ENCODE peak calls at places on chromosomes 6 and 20, in seven cellular contexts. R, M, O, Y, E, P and H are unnamed samples.
A peak's percentile ranks its signal among the peaks of the same experiment; 100 is the strongest.

GRCh38 chr20:38673731-38674177 is 50.5 kb upstream of the SLC32A1 start:
- DNase-seq in Y (peak; percentile 61), P (no peak), O (no peak), E (no peak), R (peak; percentile 6), M (no peak), H (peak; percentile 27)

GRCh38 chr6:12363651-12364381 is 73.7 kb downstream of the EDN1 start:
- DNase-seq in R (no peak), E (peak; percentile 52), M (peak; percentile 79), Y (no peak), O (peak; percentile 69), P (peak; percentile 86), H (no peak)

GRCh38 chr6:164095056-164095455 is 680.5 kb downstream of the QKI start:
- DNase-seq in M (no peak), Y (no peak), E (no peak), R (peak; percentile 73), O (no peak), P (no peak), H (no peak)

GRCh38 chr20:14882846-14883245 is 545.4 kb upstream of the FLRT3 start:
- DNase-seq in M (no peak), Y (no peak), E (no peak), P (no peak), R (no peak), O (no peak), H (no peak)

GRCh38 chr6:38566295-38566694 is 73.4 kb downstream of the BTBD9 start:
- DNase-seq in E (no peak), Y (no peak), M (no peak), R (no peak), O (no peak), P (no peak), H (no peak)

GRCh38 chr6:87929843-87930288 is 117.8 kb upstream of the SPACA1 start:
- DNase-seq in R (peak; percentile 66), M (peak; percentile 84), P (peak; percentile 83), Y (peak; percentile 75), O (peak; percentile 82), E (peak; percentile 78), H (peak; percentile 78)

GRCh38 chr6:35879151-35879550 is 41.7 kb downstream of the SRPK1 start:
- DNase-seq in O (no peak), Y (no peak), E (no peak), M (no peak), R (no peak), P (no peak), H (no peak)

GRCh38 chr20:63538204-63539091 is 1.3 kb upstream of the PTK6 start:
- DNase-seq in M (peak; percentile 98), E (peak; percentile 81), R (no peak), O (peak; percentile 89), Y (no peak), P (peak; percentile 92), H (no peak)

GRCh38 chr20:32485126-32485769 is 99.9 kb downstream of the NOL4L start:
- DNase-seq in O (peak; percentile 80), Y (peak; percentile 61), R (peak; percentile 65), M (peak; percentile 87), E (peak; percentile 78), P (peak; percentile 85), H (peak; percentile 70)

GRCh38 chr6:170522565-170523183 is 30.4 kb downstream of the PSMB1 start:
- DNase-seq in E (no peak), R (no peak), O (no peak), M (no peak), P (no peak), Y (peak; percentile 51), H (peak; percentile 47)

GRCh38 chr6:9540534-9541126 is 874.2 kb downstream of the TFAP2A start:
- DNase-seq in Y (peak; percentile 20), P (no peak), M (no peak), R (peak; percentile 30), O (no peak), E (no peak), H (no peak)

GRCh38 chr6:45170309-45170708 is 157.8 kb upstream of the RUNX2 start:
- DNase-seq in O (no peak), R (no peak), P (no peak), Y (no peak), E (no peak), M (no peak), H (no peak)

GRCh38 chr6:153698001-153698400 is 341.0 kb upstream of the OPRM1 start:
- DNase-seq in M (no peak), O (no peak), E (no peak), R (no peak), Y (no peak), P (no peak), H (no peak)

GRCh38 chr6:25050356-25050755 is 114.6 kb upstream of the RIPOR2 start:
- DNase-seq in P (no peak), E (no peak), M (no peak), Y (no peak), O (no peak), R (peak; percentile 90), H (no peak)

GRCh38 chr20:37727957-37728634 is 34.3 kb downstream of the CTNNBL1 start:
- DNase-seq in Y (no peak), M (no peak), R (no peak), E (no peak), P (no peak), O (no peak), H (no peak)

GRCh38 chr6:133887478-133887877 is 1.4 kb upstream of the TCF21 start:
- DNase-seq in R (no peak), M (no peak), P (no peak), O (no peak), Y (no peak), E (no peak), H (no peak)

GRCh38 chr6:136822051-136822378 is 377 bp upstream of the PEX7 start:
- DNase-seq in E (no peak), Y (no peak), P (no peak), M (peak; percentile 42), R (peak; percentile 74), O (no peak), H (no peak)

GRCh38 chr6:25503686-25504085 is 148.3 kb upstream of the SCGN start:
- DNase-seq in O (no peak), R (no peak), Y (no peak), M (no peak), P (no peak), E (no peak), H (no peak)

GRCh38 chr6:168132531-168133184 is 53.6 kb upstream of the FRMD1 start:
- DNase-seq in R (peak; percentile 76), M (peak; percentile 54), P (peak; percentile 86), O (no peak), Y (peak; percentile 72), E (no peak), H (peak; percentile 57)

GRCh38 chr6:33029297-33030184 is 20.1 kb upstream of the HLA-DOA start:
- DNase-seq in O (no peak), Y (no peak), R (no peak), E (peak; percentile 68), M (no peak), P (no peak), H (no peak)

GRCh38 chr6:157072128-157072527 is 251.2 kb downstream of the TMEM242 start:
- DNase-seq in R (no peak), O (no peak), Y (no peak), E (no peak), P (no peak), M (no peak), H (no peak)

GRCh38 chr6:41027251-41027650 is 11.8 kb downstream of the UNC5CL start:
- DNase-seq in O (no peak), P (no peak), Y (no peak), M (no peak), R (no peak), E (no peak), H (no peak)

GRCh38 chr6:170178266-170178560 is 112.7 kb downstream of the DLL1 start:
- DNase-seq in E (no peak), R (no peak), Y (no peak), O (no peak), P (no peak), M (no peak), H (no peak)

GRCh38 chr20:36847009-36847709 is 28.8 kb upstream of the TLDC2 start:
- DNase-seq in Y (no peak), P (no peak), O (no peak), R (peak; percentile 91), E (no peak), M (peak; percentile 54), H (no peak)

GRCh38 chr6:17640477-17640917 is 40.4 kb downstream of the FAM8A1 start:
- DNase-seq in Y (no peak), P (no peak), M (no peak), E (no peak), O (no peak), R (no peak), H (no peak)

GRCh38 chr6:87731818-87732661 is 30.0 kb upstream of the AKIRIN2 start:
- DNase-seq in Y (no peak), R (peak; percentile 91), M (peak; percentile 97), P (peak; percentile 94), E (peak; percentile 91), O (peak; percentile 93), H (no peak)

GRCh38 chr6:113122060-113122459 is 735.1 kb upstream of the MARCKS start:
- DNase-seq in Y (no peak), P (no peak), O (no peak), R (peak; percentile 98), E (no peak), M (no peak), H (no peak)

GRCh38 chr6:17912521-17912920 is 74.9 kb downstream of the KIF13A start:
- DNase-seq in M (no peak), R (no peak), Y (no peak), E (no peak), O (no peak), P (no peak), H (no peak)

GRCh38 chr20:5198651-5198924 is 71.8 kb downstream of the CDS2 start:
- DNase-seq in R (no peak), O (no peak), M (no peak), P (no peak), Y (no peak), E (no peak), H (no peak)

GRCh38 chr6:149938571-149939462 is 3.0 kb upstream of the ULBP2 start:
- DNase-seq in M (no peak), P (peak; percentile 72), R (no peak), E (no peak), O (no peak), Y (peak; percentile 47), H (peak; percentile 33)
- TF ChIP-seq CTCF in M (no peak), P (no peak), R (no peak), E (no peak), O (no peak), Y (no peak), H (no peak)

GRCh38 chr6:145075425-145075824 is 659.9 kb downstream of the EPM2A start:
- DNase-seq in P (no peak), M (no peak), R (no peak), O (no peak), E (no peak), Y (no peak), H (no peak)
- TF ChIP-seq CTCF in P (no peak), M (no peak), R (no peak), O (no peak), E (no peak), Y (no peak), H (no peak)

DNA sequence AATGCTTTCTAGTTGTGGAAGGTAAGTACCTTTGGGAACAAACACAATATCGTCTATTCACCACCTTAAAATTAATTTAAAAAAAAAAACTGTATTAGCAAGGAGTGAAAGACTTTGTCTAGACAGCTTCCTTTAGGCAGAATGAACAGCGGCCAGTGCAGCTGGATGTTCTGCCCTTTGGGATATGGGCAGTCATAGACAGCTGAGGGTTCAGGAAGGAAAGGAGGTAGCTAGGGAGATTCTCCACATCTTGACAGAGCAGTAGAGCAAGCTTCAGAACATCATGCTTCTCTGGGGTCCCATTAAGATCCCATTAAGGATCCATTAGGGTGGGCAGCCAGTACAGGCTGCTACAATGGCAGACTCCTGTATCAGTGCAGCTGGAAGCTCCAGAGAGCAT is 46.5 kb upstream of the PLCB4 start:
- DNase-seq in P (no peak), R (no peak), E (no peak), M (no peak), O (no peak), Y (no peak), H (no peak)
- TF ChIP-seq CTCF in P (no peak), R (no peak), E (no peak), M (no peak), O (no peak), Y (no peak), H (no peak)

GRCh38 chr20:3670511-3670910 is 7.3 kb upstream of the GFRA4 start:
- DNase-seq in P (peak; percentile 22), Y (peak; percentile 57), M (no peak), R (no peak), O (no peak), E (no peak), H (peak; percentile 43)
- TF ChIP-seq CTCF in P (no peak), Y (peak; percentile 49), M (no peak), R (no peak), O (no peak), E (no peak), H (peak; percentile 23)